ENCODE peak calls at places on chromosomes 7 and 10, in ten cellular contexts. B is activated B cell treated with CpG ODN at 0.5 μM for 24 hours; H is prostate gland; K is H9; S is HepG2; F is thoracic aorta; A is MCF 10A; E is B cell; P is breast epithelium; I is activated CD8-positive, alpha-beta T cell treated with anti-CD3 and anti-CD28 coated beads for 36 hours. X is an unnamed sample.

GRCh38 chr7:29955075-29955792 is 34.4 kb downstream of the SCRN1 start:
- DNase-seq in S (no peak), K (no peak), F (no peak), I (no peak), P (no peak), B (no peak), A (no peak), H (no peak), E (no peak), X (no peak)

GRCh38 chr7:24508301-24508700 is 65.0 kb upstream of the PALS2 start:
- DNase-seq in E (no peak), H (no peak), K (no peak), I (no peak), F (no peak), P (no peak), S (no peak), B (no peak), A (no peak), X (no peak)

GRCh38 chr10:32379314-32379949 is 32.5 kb upstream of the EPC1 start:
- DNase-seq in F (no peak), K (peak), E (peak), H (peak), B (no peak), P (no peak), I (peak), S (peak), A (peak), X (no peak)

GRCh38 chr7:28953628-28954027 is 4.5 kb downstream of the TRIL start:
- DNase-seq in B (no peak), K (no peak), S (no peak), H (no peak), P (no peak), A (no peak), I (no peak), F (no peak), E (no peak), X (no peak)

GRCh38 chr7:50869108-50869716 is 86.5 kb upstream of the GRB10 start:
- DNase-seq in S (peak), H (no peak), I (no peak), E (no peak), K (no peak), B (no peak), P (peak), A (peak), F (no peak), X (no peak)

GRCh38 chr10:43217563-43218205 is 49.2 kb downstream of the RASGEF1A start:
- DNase-seq in I (no peak), F (no peak), E (no peak), S (no peak), P (no peak), B (no peak), H (no peak), A (no peak), K (no peak), X (no peak)

GRCh38 chr10:17665742-17666141 is 21.8 kb downstream of the STAM start:
- DNase-seq in K (no peak), I (no peak), F (no peak), P (no peak), S (peak), E (no peak), A (peak), H (no peak), B (no peak), X (no peak)

GRCh38 chr7:111357691-111358090 is 204.6 kb downstream of the IMMP2L start:
- DNase-seq in H (no peak), A (peak), S (no peak), F (no peak), K (no peak), P (no peak), E (no peak), B (no peak), I (no peak), X (no peak)

GRCh38 chr10:118020365-118020764 is 26.4 kb downstream of the RAB11FIP2 start:
- DNase-seq in F (no peak), H (no peak), A (no peak), K (peak), P (no peak), B (no peak), S (no peak), E (no peak), I (no peak), X (no peak)

GRCh38 chr7:151934584-151934983 is 21.7 kb upstream of the GALNTL5 start:
- DNase-seq in E (peak), I (no peak), A (no peak), F (no peak), K (no peak), P (no peak), H (no peak), S (no peak), B (no peak), X (no peak)

GRCh38 chr7:157527686-157528085 is 190.9 kb downstream of the DNAJB6 start:
- DNase-seq in F (no peak), I (no peak), K (peak), H (no peak), E (no peak), P (peak), B (peak), S (no peak), A (no peak), X (peak)

GRCh38 chr7:70674268-70675025 is 457.5 kb upstream of the GALNT17 start:
- DNase-seq in A (no peak), P (no peak), F (no peak), I (no peak), E (no peak), H (no peak), S (no peak), K (no peak), B (no peak), X (no peak)

GRCh38 chr7:30743371-30744074 is 8.4 kb upstream of the INMT start:
- DNase-seq in P (no peak), A (peak), F (no peak), K (no peak), B (no peak), H (no peak), I (no peak), E (no peak), S (no peak), X (no peak)

GRCh38 chr7:522071-522937 is 2.7 kb upstream of the PDGFA start:
- DNase-seq in A (peak), K (no peak), P (no peak), F (no peak), B (peak), H (peak), S (no peak), I (peak), E (peak), X (peak)

GRCh38 chr7:139720705-139721231 is 57.0 kb downstream of the HIPK2 start:
- DNase-seq in S (no peak), I (peak), K (no peak), H (no peak), E (peak), A (peak), F (no peak), P (no peak), B (no peak), X (no peak)

GRCh38 chr7:44149571-44150465 is 8.7 kb upstream of the MYL7 start:
- DNase-seq in S (no peak), B (no peak), P (no peak), K (no peak), F (no peak), E (no peak), H (no peak), A (no peak), I (no peak), X (no peak)

GRCh38 chr10:27150261-27150660 is 3.9 kb downstream of the YME1L1 start:
- DNase-seq in P (no peak), F (no peak), B (no peak), I (no peak), H (no peak), E (no peak), A (no peak), S (no peak), K (no peak), X (no peak)
- TF ChIP-seq CTCF in P (no peak), F (no peak), B (no peak), I (no peak), H (no peak), E (no peak), A (no peak), S (no peak), K (no peak), X (no peak)

GRCh38 chr7:154774303-154774702 is 228.6 kb downstream of the PAXIP1 start:
- DNase-seq in F (no peak), A (no peak), S (no peak), K (no peak), I (no peak), E (no peak), B (no peak), H (no peak), P (no peak), X (no peak)
- TF ChIP-seq CTCF in F (no peak), A (no peak), S (no peak), K (no peak), I (no peak), E (no peak), B (no peak), H (no peak), P (no peak), X (no peak)

GRCh38 chr7:74405191-74405898 is 48.4 kb upstream of the GTF2IRD1 start:
- DNase-seq in H (no peak), I (peak), S (no peak), B (no peak), F (no peak), A (no peak), K (peak), E (no peak), P (no peak), X (no peak)
- TF ChIP-seq CTCF in H (no peak), I (peak), S (peak), B (no peak), F (peak), A (peak), K (peak), E (peak), P (no peak), X (peak)

GRCh38 chr10:47269294-47269693 is 30.7 kb upstream of the GDF10 start:
- DNase-seq in K (no peak), I (peak), A (peak), H (no peak), E (peak), F (no peak), B (no peak), S (no peak), P (no peak), X (no peak)
- TF ChIP-seq CTCF in K (peak), I (peak), A (no peak), H (no peak), E (no peak), F (no peak), B (no peak), S (peak), P (no peak), X (peak)

DNA sequence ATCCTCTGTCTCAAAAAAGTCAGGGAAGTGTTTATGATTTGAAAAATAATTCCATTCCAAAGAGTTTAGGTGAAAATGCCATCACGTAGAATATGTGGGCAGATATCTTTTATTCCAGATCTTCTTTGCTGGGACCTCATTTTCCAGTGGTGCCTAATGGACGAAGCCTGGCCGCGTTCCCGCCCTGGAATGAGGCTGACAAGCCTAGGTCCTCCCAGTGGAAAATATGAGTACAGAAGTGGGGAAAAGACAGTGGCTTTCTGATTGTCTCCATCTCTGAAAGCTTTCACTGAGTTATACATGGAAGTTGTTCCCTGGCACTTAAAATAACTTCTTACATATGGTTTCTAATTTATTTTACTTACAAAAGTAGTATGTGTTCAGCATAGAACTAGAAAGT is 139.4 kb downstream of the TACC2 start:
- DNase-seq in H (no peak), A (peak), F (no peak), K (no peak), I (no peak), P (no peak), E (no peak), S (no peak), B (no peak), X (no peak)
- TF ChIP-seq CTCF in H (no peak), A (no peak), F (peak), K (no peak), I (no peak), P (no peak), E (no peak), S (no peak), B (no peak), X (no peak)

DNA sequence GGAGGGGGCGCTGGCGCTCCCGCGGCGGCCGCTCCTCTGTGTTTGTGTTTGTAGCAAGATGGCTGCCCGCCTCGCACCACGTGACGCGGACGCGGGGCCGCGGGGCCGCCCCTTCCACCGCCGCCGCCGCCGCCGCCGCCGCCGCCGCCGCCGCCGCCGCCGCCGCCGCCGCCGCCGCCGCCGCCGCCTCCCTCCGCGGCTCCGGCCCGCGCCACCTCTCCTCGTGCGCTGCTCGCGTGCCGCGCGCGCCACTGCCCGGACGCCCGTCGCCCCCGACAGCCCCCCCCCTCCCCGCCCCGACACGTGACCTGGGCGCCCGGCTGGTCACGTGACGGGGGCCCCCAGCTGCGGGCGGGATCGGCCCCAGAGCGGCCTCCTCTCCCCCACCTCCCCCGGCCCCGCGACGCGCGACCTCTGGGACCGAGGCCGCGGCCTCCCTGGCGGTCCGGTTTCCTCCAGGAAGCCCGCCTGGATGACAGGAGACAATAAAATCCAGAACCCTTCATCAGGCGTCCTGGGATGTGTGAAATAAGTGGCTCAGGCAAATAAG is at the start of gene GIGYF1:
- DNase-seq in F (no peak), S (peak), I (peak), E (peak), P (peak), K (peak), H (peak), A (peak), B (peak), X (no peak)
- TF ChIP-seq CTCF in F (no peak), S (no peak), I (no peak), E (no peak), P (no peak), K (no peak), H (no peak), A (no peak), B (no peak), X (no peak)

DNA sequence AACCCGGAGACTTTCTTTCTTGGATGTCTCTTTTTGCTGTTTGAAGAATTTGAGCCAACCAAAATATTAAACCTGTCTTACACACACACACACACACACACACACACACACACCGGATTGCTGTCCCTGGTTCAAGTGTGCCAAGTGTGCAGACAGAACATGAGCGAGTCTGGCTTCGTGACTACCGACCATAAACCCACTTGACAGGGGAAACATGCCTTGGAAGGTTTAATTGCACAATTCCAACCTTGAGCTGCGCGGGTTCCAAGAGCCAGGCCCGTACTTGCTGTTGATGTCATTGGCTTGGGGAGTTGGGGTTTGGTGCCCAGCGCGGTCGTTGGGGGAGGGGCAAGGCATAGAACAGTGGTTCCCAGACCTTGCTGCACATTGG is 1.7 kb downstream of the EGFR start:
- DNase-seq in I (no peak), S (no peak), A (peak), F (no peak), P (peak), H (peak), B (no peak), K (no peak), E (no peak), X (no peak)
- TF ChIP-seq CTCF in I (no peak), S (no peak), A (no peak), F (no peak), P (no peak), H (no peak), B (no peak), K (no peak), E (no peak), X (no peak)

GRCh38 chr7:52917982-52918578 is 117.4 kb upstream of the POM121L12 start:
- DNase-seq in F (no peak), S (no peak), B (no peak), H (no peak), I (no peak), A (peak), K (peak), P (no peak), E (no peak), X (no peak)
- TF ChIP-seq CTCF in F (no peak), S (peak), B (no peak), H (no peak), I (no peak), A (peak), K (peak), P (no peak), E (no peak), X (peak)

DNA sequence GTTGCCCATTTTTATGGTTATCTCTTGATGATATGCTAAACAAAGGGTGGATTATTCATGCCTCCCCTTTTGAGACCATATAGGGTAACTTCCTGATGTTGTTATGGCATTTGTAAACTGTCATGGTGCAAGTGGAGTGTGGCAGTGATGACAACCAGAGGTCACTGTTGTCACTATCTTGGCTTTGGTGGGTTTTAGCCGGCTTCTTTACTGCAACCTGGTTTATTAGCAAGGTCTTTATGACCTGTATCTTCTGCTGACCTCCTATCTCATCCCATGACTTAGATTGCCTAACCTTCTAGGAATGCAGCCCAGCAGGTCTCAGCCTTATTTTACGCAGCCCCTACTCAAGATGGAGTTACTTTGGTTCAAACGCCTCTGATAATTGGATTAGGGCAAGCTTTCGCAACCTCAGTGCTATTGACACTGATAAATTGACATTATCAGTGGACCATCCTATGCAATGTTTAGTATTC is 36.9 kb downstream of the BAG3 start:
- DNase-seq in I (peak), K (peak), B (no peak), E (peak), F (no peak), P (no peak), A (no peak), S (peak), H (no peak), X (no peak)
- TF ChIP-seq CTCF in I (peak), K (peak), B (no peak), E (peak), F (no peak), P (no peak), A (no peak), S (peak), H (no peak), X (no peak)